ENCODE peak calls at places on chromosomes 6 and 20, in five cellular contexts. S is Kasumi-1, P is C1 segment of cervical spinal cord, H is dermis microvascular lymphatic vessel endothelial cell, Q is upper lobe of left lung. U is an unnamed sample.

GRCh38 chr20:40849456-40849855 is 160.4 kb upstream of the MAFB start:
- DNase-seq in P (no peak), H (no peak), Q (no peak), S (no peak), U (no peak)

GRCh38 chr6:90458353-90459224 is 128.3 kb downstream of the MAP3K7 start:
- DNase-seq in S (no peak), P (no peak), H (no peak), Q (no peak), U (no peak)

GRCh38 chr6:19736066-19736465 is 101.1 kb upstream of the ID4 start:
- DNase-seq in S (no peak), P (no peak), Q (no peak), H (no peak), U (no peak)

GRCh38 chr6:4300917-4301316 is 165.5 kb upstream of the ECI2 start:
- DNase-seq in S (no peak), Q (no peak), P (no peak), H (no peak), U (no peak)

GRCh38 chr20:44918761-44919160 is 8.9 kb downstream of the PABPC1L start:
- DNase-seq in Q (peak; percentile 72), P (no peak), S (no peak), H (no peak), U (no peak)

GRCh38 chr20:59405819-59406218 is 105.4 kb downstream of the EDN3 start:
- DNase-seq in P (no peak), H (no peak), Q (no peak), S (no peak), U (no peak)

GRCh38 chr6:43668151-43669028 is 19.2 kb downstream of the MRPS18A start:
- DNase-seq in Q (peak; percentile 82), P (peak; percentile 28), S (peak; percentile 83), H (peak; percentile 28), U (no peak)

GRCh38 chr20:11861479-11861878 is 56.2 kb upstream of the BTBD3 start:
- DNase-seq in S (no peak), P (no peak), H (no peak), Q (no peak), U (no peak)

GRCh38 chr6:2355155-2355554 is 109.8 kb upstream of the GMDS start:
- DNase-seq in Q (no peak), P (no peak), S (no peak), H (no peak), U (no peak)

GRCh38 chr20:51444922-51445438 is 97.5 kb downstream of the NFATC2 start:
- DNase-seq in Q (peak; percentile 57), P (no peak), H (no peak), S (no peak), U (no peak)

GRCh38 chr6:143962644-143962929 is 45.5 kb downstream of the PLAGL1 start:
- DNase-seq in S (peak; percentile 12), P (no peak), Q (no peak), H (no peak), U (no peak)

GRCh38 chr20:14562976-14563375 is 225.6 kb upstream of the FLRT3 start:
- DNase-seq in P (no peak), S (no peak), Q (no peak), H (no peak), U (no peak)

GRCh38 chr6:131524695-131525336 is 48.2 kb upstream of the ARG1 start:
- DNase-seq in P (no peak), Q (no peak), H (no peak), S (no peak), U (no peak)

GRCh38 chr6:40672118-40672517 is 85.0 kb upstream of the LRFN2 start:
- DNase-seq in S (no peak), Q (no peak), H (no peak), P (no peak), U (no peak)

GRCh38 chr6:9139762-9140161 is 704.4 kb upstream of the SLC35B3 start:
- DNase-seq in P (no peak), Q (no peak), S (no peak), H (no peak), U (no peak)

GRCh38 chr6:22043284-22043962 is 253.4 kb downstream of the PRL start:
- DNase-seq in Q (no peak), H (no peak), P (no peak), S (no peak), U (no peak)

U was measured in pulmonary artery endothelial cell.